ENCODE peak calls at places on chromosomes 16 and 17, in seven cellular contexts. O is Calu3; W is brain microvascular endothelial cell; L is CD8-positive, alpha-beta T cell; G is right lobe of liver; R is nephron progenitor cell; M is uterus. Y is an unnamed sample.

GRCh38 chr16:813204-813915 is 12.8 kb upstream of the GNG13 start:
- DNase-seq in M (no peak), W (peak; percentile 2), G (no peak), R (peak; percentile 81), L (peak; percentile 72), O (peak; percentile 76), Y (no peak)

GRCh38 chr16:30069575-30070462 is 4.3 kb downstream of the ALDOA start:
- DNase-seq in L (no peak), M (peak; percentile 60), O (no peak), W (no peak), G (no peak), R (no peak), Y (no peak)

GRCh38 chr17:74447628-74448159 is 15.8 kb downstream of the GPRC5C start:
- DNase-seq in W (no peak), M (no peak), R (no peak), G (peak; percentile 66), L (no peak), O (no peak), Y (no peak)

GRCh38 chr16:53007095-53007494 is 45.6 kb downstream of the CHD9NB start:
- DNase-seq in M (no peak), W (no peak), O (no peak), L (no peak), G (no peak), R (no peak), Y (no peak)

GRCh38 chr16:70553645-70554044 is 30.0 kb downstream of the SF3B3 start:
- DNase-seq in W (peak; percentile 58), M (no peak), O (no peak), R (no peak), G (no peak), L (no peak), Y (no peak)

GRCh38 chr17:48198950-48199541 is 91.5 kb downstream of the SNX11 start:
- DNase-seq in M (no peak), R (no peak), O (no peak), L (no peak), G (no peak), W (no peak), Y (no peak)

GRCh38 chr16:28155293-28155692 is 56.5 kb downstream of the XPO6 start:
- DNase-seq in G (no peak), W (no peak), L (no peak), R (no peak), M (no peak), O (no peak), Y (no peak)

GRCh38 chr17:45229681-45230409 is 8.2 kb downstream of the FMNL1 start:
- DNase-seq in W (no peak), L (no peak), R (no peak), G (no peak), O (no peak), M (no peak), Y (no peak)

GRCh38 chr17:81845881-81846742 is 11.3 kb upstream of the PPP1R27 start:
- DNase-seq in M (no peak), W (no peak), L (no peak), R (no peak), G (no peak), O (no peak), Y (no peak)

GRCh38 chr17:11391134-11391533 is 150.1 kb downstream of the SHISA6 start:
- DNase-seq in M (no peak), G (no peak), O (no peak), R (no peak), L (no peak), W (no peak), Y (no peak)
- TF ChIP-seq CTCF in M (no peak), G (peak; percentile 17), O (no peak), R (no peak), L (no peak), W (no peak), Y (no peak)

DNA sequence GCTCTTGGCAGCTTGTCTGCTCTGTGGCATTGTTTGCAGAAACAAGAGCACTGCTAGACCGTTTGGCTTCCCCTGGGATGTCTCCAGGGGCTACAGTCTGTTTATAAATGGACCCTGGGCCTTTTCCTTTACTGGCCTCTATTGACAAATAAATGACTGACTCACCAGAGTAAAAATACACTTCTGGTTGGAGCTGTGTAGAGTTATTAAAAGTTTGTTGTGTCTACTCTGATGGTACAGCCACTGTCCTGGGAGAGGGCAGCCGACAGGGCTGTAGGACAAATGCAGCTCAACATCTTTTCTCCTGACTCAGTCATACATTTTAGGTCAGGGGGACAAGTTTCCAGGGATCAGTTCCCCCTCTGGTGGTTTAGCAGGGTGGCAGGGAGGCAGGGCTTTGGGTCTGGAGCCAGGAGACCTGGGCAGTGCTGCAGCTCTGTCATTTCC is 30.0 kb downstream of the FOXL1 start:
- DNase-seq in R (no peak), O (no peak), W (no peak), L (no peak), G (no peak), M (no peak), Y (no peak)
- TF ChIP-seq CTCF in R (no peak), O (no peak), W (peak; percentile 38), L (no peak), G (no peak), M (no peak), Y (no peak)

DNA sequence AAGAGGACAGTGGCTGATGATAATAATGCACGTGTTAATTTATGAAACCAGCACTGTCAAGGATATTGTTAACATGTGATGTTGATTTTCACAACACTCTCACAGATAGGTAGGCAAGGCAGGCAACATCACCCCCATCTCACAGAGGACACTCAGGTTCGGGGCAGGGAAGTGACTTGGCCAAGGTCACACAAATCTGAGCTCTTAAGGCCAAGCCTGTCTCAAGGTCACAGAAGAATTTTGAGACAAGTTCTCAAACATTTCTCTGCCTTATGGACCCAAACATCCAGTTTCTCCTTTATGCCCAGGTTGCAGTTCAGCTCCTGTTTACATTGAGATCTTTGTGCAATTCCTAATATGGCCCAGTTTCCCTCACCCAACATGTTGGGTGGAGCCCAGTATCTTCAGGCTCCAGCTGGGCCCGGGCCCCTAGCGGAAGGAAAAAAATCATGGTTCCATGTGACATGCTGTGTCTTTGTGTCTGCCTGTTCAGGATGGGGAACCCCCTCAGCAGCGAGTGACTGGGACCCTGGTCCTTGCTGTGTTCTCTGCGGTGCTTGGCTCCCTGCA is 1.3 kb downstream of the SLC2A4 start:
- DNase-seq in R (no peak), M (no peak), O (no peak), W (no peak), G (no peak), L (no peak), Y (no peak)
- TF ChIP-seq CTCF in R (no peak), M (no peak), O (no peak), W (no peak), G (no peak), L (no peak), Y (no peak)

GRCh38 chr16:81337097-81337496 is 22.3 kb downstream of the GAN start:
- DNase-seq in O (no peak), R (no peak), G (no peak), M (no peak), W (no peak), L (no peak), Y (no peak)
- TF ChIP-seq CTCF in O (no peak), R (no peak), G (no peak), M (no peak), W (no peak), L (no peak), Y (no peak)

DNA sequence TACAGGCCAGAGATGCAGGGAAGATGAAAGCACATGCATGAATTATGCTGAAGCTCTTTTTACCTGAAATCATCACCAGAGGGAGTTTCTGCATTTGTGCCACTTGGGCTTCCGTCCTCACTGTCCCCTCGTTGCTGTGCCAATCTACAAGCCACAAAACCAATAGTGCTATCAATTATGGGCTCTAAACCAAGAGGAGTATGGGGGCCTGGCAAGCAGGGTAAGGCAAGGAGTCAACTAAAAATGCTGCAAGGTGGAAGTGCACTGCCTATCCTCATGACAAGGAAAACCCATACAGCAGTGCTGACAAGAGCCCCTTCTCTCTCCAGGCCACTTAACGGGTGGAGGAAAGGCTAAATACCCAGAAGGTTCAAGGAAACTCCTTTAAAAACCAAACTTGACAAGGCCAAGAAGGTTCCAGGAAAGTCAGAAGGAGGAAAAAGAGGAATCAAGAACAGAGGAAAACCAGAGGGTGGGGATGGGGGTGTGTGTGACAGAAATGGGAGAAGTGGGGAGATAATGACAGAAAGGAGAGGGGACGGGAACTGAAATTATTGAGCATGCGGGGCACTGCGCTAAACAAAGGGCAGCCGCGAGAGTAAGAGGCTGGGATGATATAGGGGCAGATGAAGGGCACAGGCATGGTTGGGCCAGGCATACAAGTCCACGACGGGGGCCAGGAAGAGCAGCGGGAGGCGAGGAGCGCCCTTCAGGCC is 674 bp downstream of the C17orf75 start:
- DNase-seq in W (no peak), G (no peak), L (peak; percentile 56), O (peak; percentile 17), R (no peak), M (no peak), Y (no peak)
- TF ChIP-seq CTCF in W (peak; percentile 47), G (peak; percentile 20), L (peak; percentile 34), O (peak; percentile 14), R (no peak), M (no peak), Y (no peak)

GRCh38 chr17:14693382-14693781 is 392.5 kb downstream of the HS3ST3B1 start:
- DNase-seq in L (no peak), G (no peak), R (no peak), O (no peak), W (no peak), M (no peak), Y (no peak)

GRCh38 chr17:14690704-14691103 is 389.8 kb downstream of the HS3ST3B1 start:
- DNase-seq in G (no peak), L (no peak), W (no peak), R (no peak), O (no peak), M (no peak), Y (no peak)

GRCh38 chr17:14688134-14688533 is 387.3 kb downstream of the HS3ST3B1 start:
- DNase-seq in O (no peak), M (no peak), L (no peak), W (no peak), R (no peak), G (no peak), Y (no peak)
- TF ChIP-seq CTCF in O (no peak), M (no peak), L (no peak), W (peak; percentile 19), R (no peak), G (no peak), Y (peak; percentile 26)

DNA sequence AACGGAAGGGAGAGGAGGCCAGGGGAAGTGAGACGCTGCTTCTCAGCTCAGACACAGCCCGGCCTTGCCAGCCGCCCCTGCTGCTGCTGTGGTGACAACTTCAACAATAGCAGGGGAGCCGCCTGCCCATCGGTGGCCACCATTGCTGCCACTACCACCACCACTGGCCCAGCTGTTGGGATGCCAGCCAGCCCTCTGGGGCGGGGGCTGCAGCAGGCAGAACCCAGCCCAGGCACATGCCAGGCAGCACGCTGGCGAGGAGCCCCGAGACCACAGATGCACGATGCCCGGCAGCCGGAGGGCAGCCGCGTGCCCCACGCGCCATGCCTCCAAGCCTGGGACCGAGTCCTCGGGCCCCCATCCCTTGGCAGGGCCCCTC is 7.3 kb downstream of the DOK4 start:
- DNase-seq in O (no peak), W (no peak), R (no peak), G (no peak), L (no peak), M (no peak), Y (no peak)
- TF ChIP-seq CTCF in O (no peak), W (no peak), R (no peak), G (no peak), L (no peak), M (no peak), Y (no peak)

DNA sequence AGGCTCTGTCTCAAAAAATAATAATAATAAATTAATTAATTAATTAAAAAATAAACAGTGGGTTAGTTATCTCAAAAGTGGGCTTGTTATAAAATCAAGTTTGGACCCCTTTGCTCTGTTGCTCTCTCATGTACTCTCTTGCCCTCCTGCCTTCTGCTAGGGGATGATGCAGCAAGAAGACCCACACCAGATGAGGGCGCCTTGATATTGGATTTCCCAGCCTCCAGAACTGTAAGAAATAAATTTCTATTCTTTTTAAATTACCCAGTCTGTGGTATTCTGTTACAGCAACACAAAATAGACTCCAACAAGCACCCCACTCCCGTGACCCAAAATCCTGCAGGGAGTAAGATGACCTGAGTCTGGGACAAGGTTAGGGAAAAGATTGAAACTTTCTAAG is 2.1 kb upstream of the ZNF652 start:
- DNase-seq in R (no peak), O (no peak), W (no peak), M (no peak), L (no peak), G (no peak), Y (no peak)
- TF ChIP-seq CTCF in R (no peak), O (no peak), W (no peak), M (no peak), L (no peak), G (no peak), Y (no peak)